ENCODE peak calls at places on chromosomes 2 and 18, in four cellular contexts. G, S, Z and A are unnamed samples.

GRCh38 chr2:54520687-54521086 is 64.6 kb downstream of the SPTBN1 start:
- DNase-seq in G (peak; percentile 95), Z (no peak), S (no peak), A (peak; percentile 89)

GRCh38 chr18:74005320-74006110 is 142.1 kb downstream of the FBXO15 start:
- DNase-seq in G (no peak), S (no peak), Z (no peak), A (no peak)

GRCh38 chr2:225010804-225011203 is 31.5 kb downstream of the DOCK10 start:
- DNase-seq in Z (no peak), S (no peak), G (peak; percentile 76), A (peak; percentile 93)

GRCh38 chr2:54570925-54571694 is 115.0 kb downstream of the SPTBN1 start:
- DNase-seq in S (peak; percentile 92), Z (no peak), G (peak; percentile 87), A (peak; percentile 92)

GRCh38 chr2:238313991-238314350 is 6.3 kb upstream of the TRAF3IP1 start:
- DNase-seq in G (no peak), Z (no peak), S (no peak), A (no peak)

GRCh38 chr18:58223717-58224424 is 179.8 kb downstream of the NEDD4L start:
- DNase-seq in S (peak; percentile 77), G (peak; percentile 97), Z (no peak), A (peak; percentile 98)

GRCh38 chr18:5311273-5312009 is 15.9 kb upstream of the ZBTB14 start:
- DNase-seq in S (no peak), Z (no peak), G (peak; percentile 12), A (peak; percentile 72)

GRCh38 chr2:8472545-8473361 is 209.1 kb upstream of the ID2 start:
- DNase-seq in G (no peak), Z (no peak), S (peak; percentile 79), A (no peak)

GRCh38 chr2:70181363-70181956 is 9.4 kb downstream of the C2orf42 start:
- DNase-seq in S (peak; percentile 84), G (no peak), Z (no peak), A (no peak)

GRCh38 chr2:54042908-54043620 is 72.3 kb upstream of the PSME4 start:
- DNase-seq in G (no peak), S (no peak), Z (peak; percentile 57), A (no peak)

GRCh38 chr2:168371273-168371992 is 84.6 kb upstream of the CERS6 start:
- DNase-seq in S (no peak), G (no peak), Z (no peak), A (no peak)

GRCh38 chr2:55498582-55498981 is 20.9 kb upstream of the CFAP36 start:
- DNase-seq in Z (no peak), S (no peak), G (no peak), A (peak; percentile 17)

GRCh38 chr2:86017901-86018896 is 87.5 kb downstream of the POLR1A start:
- DNase-seq in G (peak; percentile 81), Z (peak; percentile 15), S (peak; percentile 49), A (no peak)

GRCh38 chr2:178044836-178045235 is 27.7 kb downstream of the PDE11A start:
- DNase-seq in G (no peak), S (no peak), Z (no peak), A (no peak)

GRCh38 chr18:62450546-62451395 is 72.1 kb upstream of the ZCCHC2 start:
- DNase-seq in Z (no peak), S (peak; percentile 83), G (peak; percentile 95), A (peak; percentile 81)

GRCh38 chr2:238100049-238100820 is at the start of gene ESPNL:
- DNase-seq in G (peak; percentile 35), Z (no peak), S (no peak), A (no peak)

GRCh38 chr2:236252521-236252920 is 11.7 kb downstream of the ASB18 start:
- DNase-seq in S (no peak), Z (no peak), G (peak; percentile 20), A (no peak)